ENCODE peak calls at places on chromosomes 5 and 9, in six cellular contexts. K is Panc1; Q is CD8-positive, alpha-beta T cell; V is psoas muscle; J is Caco-2; P is brain microvascular endothelial cell. G is an unnamed sample.

GRCh38 chr9:34254966-34255825 is 73.9 kb downstream of the KIF24 start:
- DNase-seq in K (no peak), Q (no peak), V (peak), J (no peak), P (no peak), G (peak)

GRCh38 chr9:3880851-3881250 is 355.1 kb upstream of the RFX3 start:
- DNase-seq in K (no peak), Q (no peak), V (no peak), J (no peak), P (peak), G (peak)

GRCh38 chr9:35771524-35771923 is 17.4 kb upstream of the MSMP start:
- DNase-seq in K (no peak), Q (no peak), V (no peak), J (no peak), P (no peak), G (peak)

GRCh38 chr5:9194509-9194908 is 351.4 kb downstream of the SEMA5A start:
- DNase-seq in K (no peak), Q (no peak), V (no peak), J (no peak), P (peak), G (peak)

GRCh38 chr9:136804509-136805206 is 3.1 kb upstream of the RABL6 start:
- DNase-seq in K (no peak), Q (no peak), V (no peak), J (no peak), P (no peak), G (no peak)

GRCh38 chr9:34633851-34634550 is 3.6 kb downstream of the SIGMAR1 start:
- DNase-seq in K (peak), Q (peak), V (peak), J (peak), P (peak), G (peak)

GRCh38 chr9:112489876-112490661 is 3.4 kb downstream of the KIAA1958 start:
- DNase-seq in K (no peak), Q (no peak), V (no peak), J (peak), P (no peak), G (no peak)

GRCh38 chr5:32222723-32223470 is 48.8 kb upstream of the GOLPH3 start:
- DNase-seq in K (no peak), Q (no peak), V (no peak), J (no peak), P (no peak), G (no peak)

GRCh38 chr5:104305602-104306001 is 743.0 kb upstream of the NUDT12 start:
- DNase-seq in K (no peak), Q (no peak), V (no peak), J (no peak), P (no peak), G (no peak)

GRCh38 chr9:78963911-78964310 is 607.9 kb upstream of the TLE4 start:
- DNase-seq in K (no peak), Q (no peak), V (no peak), J (no peak), P (no peak), G (no peak)

GRCh38 chr9:96626912-96627311 is 7.3 kb upstream of the CDC14B start:
- DNase-seq in K (no peak), Q (no peak), V (no peak), J (no peak), P (no peak), G (no peak)

GRCh38 chr5:173291722-173292658 is 36.2 kb downstream of the STC2 start:
- DNase-seq in K (no peak), Q (no peak), V (no peak), J (no peak), P (no peak), G (peak)

GRCh38 chr9:80615964-80616363 is 1044.2 kb downstream of the TLE4 start:
- DNase-seq in K (no peak), Q (no peak), V (no peak), J (no peak), P (no peak), G (no peak)

GRCh38 chr9:14205463-14205862 is 108.5 kb downstream of the NFIB start:
- DNase-seq in K (no peak), Q (no peak), V (no peak), J (no peak), P (peak), G (peak)

GRCh38 chr5:181166812-181167733 is 19.7 kb downstream of the OR2V2 start:
- DNase-seq in K (no peak), Q (no peak), V (no peak), J (no peak), P (no peak), G (no peak)

GRCh38 chr5:55711531-55712022 is 547 bp downstream of the SLC38A9 start:
- DNase-seq in K (no peak), Q (no peak), V (no peak), J (peak), P (no peak), G (no peak)

GRCh38 chr5:113201715-113202114 is 225.1 kb downstream of the DCP2 start:
- DNase-seq in K (no peak), Q (no peak), V (no peak), J (no peak), P (no peak), G (no peak)

GRCh38 chr9:136438548-136438908 is 1.1 kb downstream of the INPP5E start:
- DNase-seq in K (no peak), Q (no peak), V (no peak), J (peak), P (no peak), G (no peak)

GRCh38 chr5:81268797-81269196 is 32.6 kb upstream of the ZCCHC9 start:
- DNase-seq in K (peak), Q (no peak), V (no peak), J (no peak), P (peak), G (peak)

GRCh38 chr5:179278119-179278518 is 67.1 kb downstream of the ADAMTS2 start:
- DNase-seq in K (no peak), Q (no peak), V (no peak), J (no peak), P (no peak), G (no peak)

GRCh38 chr9:123234853-123235252 is 33.5 kb downstream of the STRBP start:
- DNase-seq in K (no peak), Q (no peak), V (no peak), J (no peak), P (no peak), G (no peak)

GRCh38 chr5:125348221-125348692 is 601.8 kb upstream of the ZNF608 start:
- DNase-seq in K (no peak), Q (no peak), V (peak), J (no peak), P (no peak), G (peak)

GRCh38 chr9:114390952-114391351 is 3.2 kb upstream of the AKNA start:
- DNase-seq in K (no peak), Q (no peak), V (no peak), J (no peak), P (no peak), G (no peak)

GRCh38 chr5:38551020-38552017 is 5.1 kb downstream of the LIFR start:
- DNase-seq in K (no peak), Q (no peak), V (no peak), J (peak), P (peak), G (peak)

GRCh38 chr5:3389471-3390026 is 206.1 kb upstream of the IRX1 start:
- DNase-seq in K (no peak), Q (no peak), V (no peak), J (no peak), P (no peak), G (no peak)

GRCh38 chr9:83440641-83441040 is 97.6 kb downstream of the FRMD3 start:
- DNase-seq in K (no peak), Q (no peak), V (no peak), J (no peak), P (no peak), G (no peak)

GRCh38 chr9:85569988-85570387 is 171.8 kb downstream of the AGTPBP1 start:
- DNase-seq in K (no peak), Q (no peak), V (no peak), J (no peak), P (peak), G (peak)

GRCh38 chr5:149893403-149893931 is 51.1 kb downstream of the PDE6A start:
- DNase-seq in K (no peak), Q (no peak), V (no peak), J (no peak), P (no peak), G (no peak)

GRCh38 chr5:173308226-173308625 is 20.0 kb downstream of the STC2 start:
- DNase-seq in K (no peak), Q (no peak), V (no peak), J (no peak), P (no peak), G (no peak)

GRCh38 chr5:32692066-32692746 is 18.9 kb upstream of the NPR3 start:
- DNase-seq in K (no peak), Q (no peak), V (no peak), J (no peak), P (no peak), G (peak)

GRCh38 chr5:72472031-72472430 is 35.2 kb downstream of the ZNF366 start:
- DNase-seq in K (no peak), Q (no peak), V (no peak), J (no peak), P (no peak), G (no peak)

GRCh38 chr5:43008369-43009158 is 31.6 kb downstream of the ANXA2R start:
- DNase-seq in K (peak), Q (peak), V (peak), J (peak), P (peak), G (peak)
- TF ChIP-seq CTCF in K (peak), Q (no peak), V (no peak), J (peak), P (peak), G (no peak)

GRCh38 chr5:160352308-160352707 is 18.1 kb downstream of the C1QTNF2 start:
- DNase-seq in K (no peak), Q (no peak), V (no peak), J (no peak), P (no peak), G (no peak)

GRCh38 chr5:160356550-160357347 is 13.7 kb downstream of the C1QTNF2 start:
- DNase-seq in K (no peak), Q (no peak), V (no peak), J (no peak), P (no peak), G (no peak)

GRCh38 chr5:160354666-160355065 is 15.8 kb downstream of the C1QTNF2 start:
- DNase-seq in K (no peak), Q (no peak), V (no peak), J (no peak), P (no peak), G (no peak)

GRCh38 chr5:160349249-160349965 is 21.0 kb downstream of the C1QTNF2 start:
- DNase-seq in K (no peak), Q (no peak), V (no peak), J (no peak), P (no peak), G (no peak)

DNA sequence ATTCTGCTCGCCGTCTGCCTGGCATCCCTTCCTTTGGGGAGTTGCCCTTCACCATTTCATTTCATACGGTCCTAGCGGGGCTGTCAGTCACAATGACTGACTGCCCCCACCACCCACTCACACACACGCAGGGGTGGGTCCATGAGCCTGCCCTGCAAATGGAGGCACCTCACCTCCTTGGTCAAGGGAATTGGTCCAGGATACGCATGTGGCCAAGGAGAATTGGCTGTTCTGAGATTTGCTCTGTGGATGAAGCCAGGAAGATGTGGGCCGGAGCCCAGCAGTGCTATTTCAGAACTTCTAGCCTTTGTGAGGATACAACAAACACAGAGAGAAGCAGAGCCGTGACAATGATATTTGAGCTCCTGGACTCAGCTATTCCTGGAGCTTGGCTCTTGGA is 17.0 kb downstream of the C1QTNF2 start:
- DNase-seq in K (no peak), Q (no peak), V (peak), J (no peak), P (no peak), G (no peak)
- H3K4me3 ChIP-seq in K (no peak), Q (no peak), V (no peak), J (no peak), P (no peak), G (no peak)

DNA sequence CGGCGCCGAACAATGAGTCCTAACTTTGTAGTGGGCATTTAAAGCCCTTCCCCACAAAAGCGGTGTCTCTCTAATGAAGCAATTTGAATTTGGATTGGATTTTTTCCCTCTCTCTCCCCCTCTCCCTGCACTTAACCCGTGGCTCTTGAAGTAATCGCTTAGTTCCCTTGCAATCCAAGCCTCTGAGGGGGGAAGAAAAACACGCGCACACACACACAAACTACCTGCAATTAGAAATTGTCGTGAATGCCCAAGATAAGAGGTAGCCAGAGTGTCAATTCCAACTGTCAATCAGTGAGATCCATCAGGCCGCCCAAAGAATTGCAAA is 1.2 kb downstream of the LHX6 start:
- DNase-seq in K (no peak), Q (no peak), V (no peak), J (no peak), P (no peak), G (no peak)
- TF ChIP-seq CTCF in K (no peak), Q (no peak), V (no peak), J (no peak), P (no peak), G (no peak)

GRCh38 chr9:126515873-126516505 is 97.7 kb upstream of the LMX1B start:
- DNase-seq in K (no peak), Q (no peak), V (no peak), J (no peak), P (no peak), G (no peak)

GRCh38 chr9:126515001-126515872 is 98.5 kb upstream of the LMX1B start:
- DNase-seq in K (no peak), Q (no peak), V (no peak), J (no peak), P (no peak), G (no peak)

GRCh38 chr9:126517751-126518261 is 95.9 kb upstream of the LMX1B start:
- DNase-seq in K (no peak), Q (no peak), V (no peak), J (no peak), P (no peak), G (no peak)

GRCh38 chr9:126516936-126517750 is 96.6 kb upstream of the LMX1B start:
- DNase-seq in K (no peak), Q (no peak), V (peak), J (peak), P (peak), G (peak)

DNA sequence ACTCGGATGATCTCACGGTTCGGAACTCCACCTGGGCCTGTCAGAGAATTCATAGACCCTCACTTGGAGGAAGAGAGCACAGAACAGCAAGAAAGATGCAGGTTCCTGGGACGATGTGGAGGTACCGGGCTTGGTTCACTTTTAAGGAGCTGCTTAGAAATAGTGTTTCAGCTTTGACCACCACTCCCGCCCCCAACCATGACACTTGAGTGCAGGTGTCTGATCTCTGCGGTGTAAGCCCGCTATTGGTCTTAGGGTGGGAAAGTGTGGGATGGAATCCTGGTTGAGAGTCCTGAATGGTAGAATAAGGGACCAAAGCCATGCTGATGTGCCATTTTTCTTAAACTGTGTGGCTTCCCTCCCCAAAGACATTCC is 97.2 kb upstream of the LMX1B start:
- DNase-seq in K (no peak), Q (no peak), V (no peak), J (no peak), P (no peak), G (no peak)
- H3K4me3 ChIP-seq in K (no peak), Q (no peak), V (no peak), J (no peak), P (no peak), G (no peak)

DNA sequence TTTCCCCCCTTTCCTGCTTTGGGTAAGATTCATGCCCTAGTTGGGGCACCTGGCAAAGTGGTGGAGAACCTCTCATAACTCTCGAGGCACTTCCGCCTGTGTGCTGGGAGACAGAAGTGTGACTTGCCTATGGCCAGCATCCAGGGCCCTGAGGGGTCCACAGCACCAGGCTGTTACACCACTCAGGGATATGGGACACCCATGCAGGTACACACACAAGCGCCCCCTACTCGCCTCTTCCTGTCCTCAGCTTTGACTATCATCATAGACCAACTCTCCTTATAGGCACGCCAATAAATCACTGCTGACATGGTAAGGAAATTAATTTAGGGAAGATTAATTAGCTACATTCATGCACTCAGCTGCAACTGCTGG is 45.4 kb downstream of the SHB start:
- DNase-seq in K (no peak), Q (no peak), V (no peak), J (no peak), P (no peak), G (no peak)
- TF ChIP-seq CTCF in K (no peak), Q (no peak), V (no peak), J (no peak), P (no peak), G (no peak)

GRCh38 chr9:129697956-129698757 is 32.7 kb downstream of the PRRX2 start:
- DNase-seq in K (no peak), Q (no peak), V (peak), J (no peak), P (no peak), G (no peak)
- H3K4me3 ChIP-seq in K (no peak), Q (no peak), V (peak), J (peak), P (peak), G (peak)

DNA sequence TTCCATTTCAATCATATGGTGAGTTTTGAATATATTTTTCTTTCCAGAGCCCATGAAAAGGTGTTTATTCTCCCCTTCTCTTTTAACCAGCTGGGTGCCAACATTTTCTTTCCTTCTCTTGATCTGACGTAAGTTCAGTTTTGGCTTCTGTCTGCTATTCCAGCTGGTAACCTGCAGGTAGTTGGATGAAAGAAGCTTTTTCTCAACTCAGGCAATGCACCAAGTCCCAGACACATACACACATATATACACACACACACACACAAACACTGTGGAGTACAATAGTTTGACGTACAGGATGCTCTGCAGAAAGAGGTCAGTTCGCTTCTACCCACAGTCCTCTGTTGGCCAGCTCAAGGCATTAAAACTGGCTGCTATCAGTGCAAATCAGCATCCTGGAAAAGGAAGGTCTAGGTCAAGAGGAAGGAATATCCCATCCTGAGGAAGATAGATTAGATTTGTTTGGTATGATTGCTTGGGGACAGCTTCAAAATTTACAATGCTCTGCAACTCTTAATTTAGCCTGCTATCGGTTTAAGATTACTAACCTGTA is 214.3 kb upstream of the SEMA6A start:
- DNase-seq in K (no peak), Q (no peak), V (no peak), J (no peak), P (no peak), G (no peak)
- TF ChIP-seq CTCF in K (no peak), Q (no peak), V (no peak), J (no peak), P (no peak), G (no peak)